ENCODE peak calls at places on chromosomes 16 and 17, in seven cellular contexts. U is fibroblast of the aortic adventitia, J is fibroblast of lung, G is breast epithelium, L is cardiac fibroblast, I is thyroid gland, E is cardiac muscle cell. V is an unnamed sample.

GRCh38 chr17:53796642-53797041 is 26.1 kb upstream of the KIF2B start:
- DNase-seq in U (no peak), J (no peak), G (no peak), L (no peak), I (no peak), E (no peak), V (no peak)

GRCh38 chr17:21817791-21818364 is 125.6 kb downstream of the KCNJ18 start:
- DNase-seq in U (no peak), J (no peak), G (no peak), L (no peak), I (no peak), E (no peak), V (no peak)

GRCh38 chr16:82843606-82844271 is 217.0 kb downstream of the CDH13 start:
- DNase-seq in U (no peak), J (no peak), G (no peak), L (no peak), I (no peak), E (no peak), V (no peak)

GRCh38 chr16:74726736-74727135 is 26.1 kb upstream of the MLKL start:
- DNase-seq in U (no peak), J (no peak), G (no peak), L (no peak), I (no peak), E (no peak), V (no peak)

GRCh38 chr16:27795992-27796614 is 246.2 kb downstream of the KATNIP start:
- DNase-seq in U (peak), J (peak), G (no peak), L (peak), I (peak), E (peak), V (peak)

GRCh38 chr16:31537362-31537921 is 9.7 kb downstream of the AHSP start:
- DNase-seq in U (no peak), J (no peak), G (no peak), L (no peak), I (peak), E (peak), V (no peak)

GRCh38 chr16:75118943-75119539 is 2.5 kb upstream of the LDHD start:
- DNase-seq in U (no peak), J (no peak), G (no peak), L (no peak), I (no peak), E (no peak), V (no peak)

GRCh38 chr17:7014995-7015586 is 2.7 kb downstream of the RNASEK start:
- DNase-seq in U (peak), J (peak), G (no peak), L (peak), I (no peak), E (no peak), V (peak)

GRCh38 chr17:30334421-30334820 is 564 bp upstream of the TMIGD1 start:
- DNase-seq in U (no peak), J (no peak), G (no peak), L (no peak), I (no peak), E (no peak), V (no peak)

GRCh38 chr16:57229079-57229478 is 16.0 kb upstream of the ARL2BP start:
- DNase-seq in U (no peak), J (no peak), G (no peak), L (no peak), I (no peak), E (no peak), V (no peak)

GRCh38 chr17:50430731-50431130 is 4.7 kb downstream of the ACSF2 start:
- DNase-seq in U (no peak), J (no peak), G (no peak), L (no peak), I (no peak), E (no peak), V (no peak)

GRCh38 chr16:8519179-8519578 is 71.1 kb downstream of the TMEM114 start:
- DNase-seq in U (no peak), J (no peak), G (no peak), L (no peak), I (no peak), E (no peak), V (no peak)

GRCh38 chr17:74402070-74402469 is 29.8 kb upstream of the GPRC5C start:
- DNase-seq in U (no peak), J (no peak), G (no peak), L (no peak), I (no peak), E (no peak), V (no peak)
- TF ChIP-seq CTCF in U (no peak), J (no peak), G (no peak), L (no peak), I (no peak), E (no peak), V (no peak)

GRCh38 chr17:2070241-2071023 is 15.5 kb downstream of the HIC1 start:
- DNase-seq in U (no peak), J (no peak), G (no peak), L (no peak), I (no peak), E (no peak), V (no peak)
- H3K4me3 ChIP-seq in U (no peak), J (no peak), G (no peak), L (no peak), I (no peak), E (no peak), V (no peak)

DNA sequence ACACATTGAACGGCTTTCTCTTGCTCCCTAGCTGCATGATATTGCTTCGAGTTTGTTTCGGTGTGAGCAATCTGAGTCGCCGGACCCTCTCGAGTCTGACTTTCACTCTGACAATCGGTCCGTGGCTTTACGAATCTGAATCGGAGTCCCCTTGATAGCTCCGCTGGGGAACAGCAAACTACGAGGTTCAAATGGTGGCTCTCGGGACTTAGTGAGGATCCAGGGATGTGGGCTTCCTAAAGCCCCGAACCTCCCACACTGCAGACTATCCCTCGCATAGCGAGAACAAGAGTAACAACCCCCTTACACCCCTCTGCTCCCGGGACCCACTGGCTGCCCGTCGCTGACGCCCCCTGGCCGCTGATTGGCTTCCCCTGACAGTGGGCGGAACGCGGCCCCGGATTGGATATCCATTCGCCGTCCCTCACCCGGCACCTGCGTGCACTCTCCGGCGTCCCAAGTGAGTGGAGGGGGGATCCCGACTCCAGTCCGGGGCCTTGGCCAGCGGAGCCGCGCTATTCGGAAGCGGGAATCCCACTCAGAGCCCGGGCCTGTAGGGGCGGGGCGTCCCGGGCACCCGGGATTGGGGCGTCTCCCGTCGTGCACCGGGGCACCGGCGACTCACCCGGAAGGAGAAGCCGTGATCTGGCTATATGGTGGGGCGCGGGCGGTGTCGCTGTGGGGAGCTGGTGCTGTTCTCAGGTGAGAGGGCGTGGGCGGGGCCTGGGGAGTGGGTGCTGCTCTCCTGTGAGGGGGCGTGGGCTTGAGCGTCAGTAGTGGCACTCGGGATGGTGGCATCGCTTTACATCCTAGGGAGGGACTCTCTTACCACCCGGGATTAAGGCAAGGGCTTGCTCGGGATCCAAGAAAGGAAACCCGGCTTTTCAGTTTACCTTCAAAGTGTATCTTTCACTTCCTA is at the start of gene SNX11:
- DNase-seq in U (peak), J (peak), G (peak), L (peak), I (peak), E (peak), V (peak)
- TF ChIP-seq CTCF in U (peak), J (no peak), G (no peak), L (peak), I (no peak), E (no peak), V (no peak)

DNA sequence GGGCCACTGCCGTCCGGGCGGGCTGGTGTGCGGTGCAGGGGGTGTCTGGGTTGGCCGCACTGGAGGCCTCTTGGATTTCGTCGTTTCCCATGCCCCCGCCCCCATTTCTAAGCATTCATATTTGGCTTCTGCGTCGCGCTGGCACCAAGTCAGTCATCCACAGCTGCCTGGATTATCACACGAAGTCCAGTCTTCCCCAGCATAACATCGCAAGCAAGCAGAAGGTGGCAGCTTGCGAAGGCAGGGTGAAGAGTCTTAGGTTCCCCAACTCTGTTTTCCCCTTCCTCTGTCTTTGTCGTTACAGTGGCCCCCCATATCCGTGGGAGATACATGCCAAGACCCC is 43.5 kb downstream of the ELAC2 start:
- DNase-seq in U (peak), J (peak), G (no peak), L (peak), I (peak), E (no peak), V (no peak)
- H3K4me3 ChIP-seq in U (peak), J (no peak), G (peak), L (peak), I (no peak), E (no peak), V (peak)

DNA sequence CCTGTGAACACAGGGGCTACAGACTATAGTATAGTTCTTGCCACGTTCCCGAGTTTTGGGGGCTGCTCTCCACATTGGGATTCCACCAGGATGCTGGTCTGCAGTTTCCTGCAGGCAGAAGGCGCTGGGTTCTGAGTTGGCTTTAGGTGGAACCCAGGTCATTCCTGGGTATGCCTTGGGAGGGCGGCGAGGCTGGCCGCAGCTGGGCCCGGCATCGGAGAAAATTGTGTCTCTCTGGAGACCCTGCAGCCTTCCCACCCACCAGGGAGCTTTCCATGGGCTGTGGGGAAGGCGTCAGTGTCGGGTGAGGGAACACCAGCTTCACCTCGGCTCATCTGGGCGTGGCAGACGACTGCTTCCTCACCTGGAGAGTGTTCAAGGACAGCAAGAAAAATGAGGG is 183.6 kb downstream of the RAB11FIP4 start:
- DNase-seq in U (no peak), J (no peak), G (no peak), L (no peak), I (no peak), E (no peak), V (no peak)
- TF ChIP-seq CTCF in U (no peak), J (no peak), G (no peak), L (no peak), I (no peak), E (no peak), V (no peak)